ENCODE peak calls at places on chromosomes 16 and 17, in seven cellular contexts. C is PC-9, S is GM23248, A is MM.1S, N is PC-3, E is HCT116, X is hepatocyte. Q is an unnamed sample. For H3K9me2, the result is how much of the 10 kb centered on the place peaks cover.

GRCh38 chr16:12461201-12461600 is 342.5 kb downstream of the CPPED1 start:
- DNase-seq in C (no peak), S (no peak), A (no peak), N (no peak), X (no peak), E (no peak), Q (no peak)

GRCh38 chr16:62135903-62136302 is 99.7 kb upstream of the CDH8 start:
- DNase-seq in N (no peak), A (no peak), E (no peak), X (no peak), S (no peak), C (no peak), Q (no peak)

GRCh38 chr17:2011421-2012371 is 13.4 kb downstream of the RTN4RL1 start:
- DNase-seq in A (no peak), C (peak), E (no peak), X (no peak), N (peak), S (peak), Q (peak)

GRCh38 chr17:15453782-15454181 is 13.6 kb downstream of the CDRT4 start:
- DNase-seq in C (no peak), X (no peak), S (peak), N (no peak), A (no peak), E (no peak), Q (no peak)

GRCh38 chr16:64278196-64278595 is 843.7 kb downstream of the CDH11 start:
- DNase-seq in E (no peak), X (no peak), S (peak), C (no peak), N (peak), A (no peak), Q (no peak)

GRCh38 chr17:6073620-6074019 is 3.4 kb downstream of the WSCD1 start:
- DNase-seq in S (no peak), A (no peak), N (no peak), E (no peak), C (no peak), X (no peak), Q (no peak)

GRCh38 chr17:61806941-61807340 is 56.4 kb downstream of the BRIP1 start:
- DNase-seq in S (peak), E (no peak), A (no peak), C (no peak), N (no peak), X (no peak), Q (no peak)

GRCh38 chr16:67000384-67001158 is 12.2 kb downstream of the CES4A start:
- DNase-seq in A (no peak), E (no peak), S (peak), X (peak), C (peak), N (peak), Q (peak)

GRCh38 chr16:69724981-69725479 is 1.3 kb downstream of the NQO1 start:
- DNase-seq in E (no peak), C (no peak), S (peak), A (no peak), X (no peak), N (no peak), Q (peak)

GRCh38 chr16:89230210-89230609 is 12.7 kb downstream of the ZNF778 start:
- DNase-seq in N (no peak), E (no peak), X (no peak), S (no peak), A (no peak), C (no peak), Q (no peak)

GRCh38 chr16:31886227-31886626 is 12.6 kb downstream of the ZNF267 start:
- DNase-seq in C (no peak), N (no peak), A (no peak), E (no peak), X (no peak), S (no peak), Q (no peak)

GRCh38 chr17:76582660-76583059 is 3.0 kb downstream of the ST6GALNAC2 start:
- DNase-seq in N (no peak), C (no peak), E (no peak), S (no peak), A (no peak), X (no peak), Q (no peak)
- H3K9me2 ChIP-seq in N (under half), C (under half), E (under half), S (under half), A (under half), X (under half), Q (under half)

DNA sequence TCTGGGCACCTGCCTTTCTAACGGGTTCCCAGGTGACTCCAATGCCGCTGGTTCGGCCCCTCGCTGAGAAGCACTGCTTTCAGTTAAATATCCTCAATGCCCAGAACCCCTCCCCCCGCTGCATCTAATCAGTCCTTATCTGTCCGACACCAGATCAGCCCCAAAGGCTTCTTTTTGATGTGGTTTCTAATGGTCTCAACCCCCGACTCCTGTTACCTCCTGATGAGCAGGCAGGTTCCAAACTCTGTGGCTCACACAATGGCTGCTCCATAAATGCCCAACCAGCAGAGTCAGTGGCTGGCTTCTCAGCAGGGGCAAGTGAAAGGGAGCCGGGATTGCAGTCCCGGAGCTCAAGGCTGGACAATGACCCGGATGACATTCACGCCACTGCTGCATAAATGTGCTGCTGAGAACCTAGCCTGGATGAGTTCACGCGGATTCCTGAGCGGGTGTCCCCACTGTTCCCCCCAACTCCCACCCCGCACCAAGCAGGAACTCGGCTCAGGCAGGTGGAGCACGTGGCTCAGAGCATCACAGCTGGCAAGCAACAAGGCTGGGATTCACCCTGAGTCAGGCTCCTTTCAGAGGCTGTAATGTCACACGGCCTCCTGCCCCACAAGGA is 1.0 kb upstream of the SLC38A8 start:
- DNase-seq in X (no peak), N (no peak), E (no peak), A (no peak), C (no peak), S (peak), Q (peak)
- TF ChIP-seq EZH2 in X (no peak), N (no peak), E (no peak), A (no peak), C (no peak), S (no peak), Q (no peak)

GRCh38 chr16:21610766-21611165 is 11.4 kb downstream of the METTL9 start:
- DNase-seq in S (no peak), A (no peak), E (no peak), N (no peak), C (no peak), X (no peak), Q (no peak)

GRCh38 chr16:21611546-21612384 is 12.4 kb downstream of the METTL9 start:
- DNase-seq in N (peak), X (no peak), A (no peak), S (no peak), E (no peak), C (peak), Q (no peak)

GRCh38 chr16:21613361-21613760 is 14.0 kb downstream of the METTL9 start:
- DNase-seq in A (no peak), X (no peak), S (no peak), N (no peak), E (no peak), C (no peak), Q (no peak)

GRCh38 chr16:21610006-21610544 is 10.7 kb downstream of the METTL9 start:
- DNase-seq in A (no peak), E (no peak), S (no peak), C (no peak), X (no peak), N (no peak), Q (peak)

DNA sequence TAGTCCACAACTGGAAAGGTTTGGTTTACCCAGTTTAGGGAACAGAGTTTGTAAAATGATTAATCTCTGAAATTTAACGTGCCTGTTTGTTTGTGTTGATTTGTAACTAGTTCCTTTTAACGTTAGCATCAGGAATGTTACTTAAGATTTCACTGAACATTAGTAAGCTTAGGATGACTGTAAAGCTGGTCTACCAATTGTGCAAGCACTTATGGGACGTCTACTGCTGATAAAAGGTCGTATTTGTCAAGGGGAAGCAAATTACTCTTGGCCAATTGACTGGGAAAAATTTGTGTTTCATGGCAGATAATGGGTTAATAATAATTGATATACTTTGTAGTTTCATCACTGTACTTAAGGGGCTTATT is 11.8 kb downstream of the METTL9 start:
- DNase-seq in X (no peak), E (no peak), C (no peak), N (peak), S (peak), A (no peak), Q (no peak)
- H3K9me2 ChIP-seq in X (under half), E (under half), C (under half), N (under half), S (under half), A (under half), Q (under half)

GRCh38 chr16:4179763-4180260 is 62.1 kb downstream of the SRL start:
- DNase-seq in X (no peak), N (no peak), A (no peak), C (no peak), S (no peak), E (no peak), Q (no peak)

GRCh38 chr16:4182581-4183257 is 59.2 kb downstream of the SRL start:
- DNase-seq in S (no peak), X (no peak), C (no peak), A (no peak), N (no peak), E (no peak), Q (no peak)

GRCh38 chr16:4180511-4180910 is 61.4 kb downstream of the SRL start:
- DNase-seq in C (no peak), X (no peak), E (no peak), A (no peak), N (no peak), S (no peak), Q (no peak)

GRCh38 chr16:4184038-4184702 is 57.7 kb downstream of the SRL start:
- DNase-seq in E (no peak), N (no peak), X (no peak), C (no peak), S (no peak), A (no peak), Q (no peak)

GRCh38 chr16:4183258-4184037 is 58.4 kb downstream of the SRL start:
- DNase-seq in S (peak), E (peak), N (peak), C (peak), A (peak), X (peak), Q (peak)
- TF ChIP-seq EZH2 in S (no peak), E (no peak), N (no peak), C (no peak), A (no peak), X (no peak), Q (no peak)

DNA sequence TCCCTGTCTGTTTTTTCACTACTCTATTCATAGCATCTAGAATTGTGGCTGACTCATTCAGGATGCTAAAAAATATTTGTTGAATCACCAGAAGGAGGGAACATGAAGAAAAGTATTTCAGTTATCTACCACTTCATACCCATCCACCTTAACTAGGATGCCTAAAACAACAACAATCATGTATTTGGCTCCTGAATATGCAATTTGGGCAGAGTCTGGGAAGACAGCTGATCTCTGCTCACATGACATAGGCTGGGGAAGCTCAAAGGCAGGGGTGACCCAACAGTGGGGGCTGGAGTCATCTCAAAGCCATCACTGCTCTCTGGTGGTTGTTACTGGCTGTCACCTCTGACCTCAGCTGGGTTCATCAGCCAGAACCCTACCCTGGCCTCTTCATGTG is 80.1 kb upstream of the RPL38 start:
- DNase-seq in E (no peak), N (peak), S (peak), A (no peak), C (no peak), X (no peak), Q (no peak)
- H3K9me2 ChIP-seq in E (under half), N (under half), S (under half), A (under half), C (under half), X (under half), Q (under half)

DNA sequence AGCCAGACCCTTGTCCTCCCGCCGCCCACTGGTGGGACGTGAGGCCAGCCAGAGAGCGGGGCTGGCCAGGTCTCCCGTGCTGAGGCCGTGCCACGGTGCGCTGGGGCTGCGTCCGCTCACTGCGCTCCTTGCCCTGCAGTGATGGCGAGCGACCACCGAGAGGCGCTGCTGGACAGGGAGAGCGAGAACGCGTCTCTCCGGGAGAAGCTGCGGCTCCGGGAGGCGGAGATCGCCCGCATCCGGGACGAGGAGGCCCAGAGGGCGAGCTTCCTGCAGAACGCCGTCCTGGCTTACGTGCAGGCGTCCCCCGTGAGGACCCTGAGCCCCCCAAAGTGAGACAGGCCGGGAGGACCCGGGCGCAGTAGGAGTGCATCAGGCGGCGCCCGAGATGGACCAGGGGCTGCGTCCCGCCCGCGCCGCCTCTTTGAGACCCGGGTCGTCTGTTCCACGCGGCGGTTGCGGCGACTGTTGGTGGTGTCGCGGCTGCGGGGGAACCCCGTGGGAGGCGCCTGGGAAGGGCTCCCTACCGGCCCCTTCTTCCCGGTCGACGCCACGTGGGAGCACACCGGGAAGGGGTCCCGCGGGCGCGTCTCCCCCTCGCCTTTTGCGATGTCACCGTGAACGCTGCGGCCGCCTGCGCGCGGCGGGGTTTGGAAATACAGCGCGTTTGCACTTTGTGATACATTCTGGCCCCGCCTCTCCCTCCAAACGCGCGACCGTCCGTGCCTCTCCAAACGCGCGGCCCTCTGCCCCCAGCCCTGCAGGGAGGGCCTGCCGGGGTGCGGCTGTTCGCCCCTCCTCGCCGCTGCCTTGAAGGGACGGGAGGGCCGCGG is 792 bp upstream of the RAC3 start:
- DNase-seq in S (peak), C (peak), N (peak), X (peak), A (peak), E (peak), Q (peak)
- TF ChIP-seq EZH2 in S (no peak), C (no peak), N (no peak), X (no peak), A (no peak), E (no peak), Q (no peak)

GRCh38 chr17:19376799-19377198 is 1.5 kb upstream of the MAPK7 start:
- DNase-seq in S (no peak), X (no peak), E (peak), A (peak), N (peak), C (no peak), Q (no peak)
- H3K9me2 ChIP-seq in S (under half), X (under half), E (under half), A (under half), N (under half), C (under half), Q (under half)

Q was measured in GM23338.